ENCODE peak calls at places on chromosomes 2 and 18, in four cellular contexts. R is CD8-positive, alpha-beta T cell; U is body of pancreas; Y is thoracic aorta. Q is an unnamed sample.
A peak's percentile ranks its signal among the peaks of the same experiment; 100 is the strongest.

GRCh38 chr18:67425724-67426123 is 90.8 kb downstream of the DSEL start:
- DNase-seq in U (no peak), Y (no peak), R (no peak), Q (no peak)

GRCh38 chr2:196274387-196274809 is 103.0 kb upstream of the STK17B start:
- DNase-seq in Y (no peak), R (no peak), U (peak; percentile 27), Q (no peak)

GRCh38 chr2:126797622-126798275 is 100.9 kb upstream of the TEX51 start:
- DNase-seq in R (no peak), U (no peak), Y (no peak), Q (no peak)

GRCh38 chr2:88187927-88188326 is 17.8 kb downstream of the THNSL2 start:
- DNase-seq in U (no peak), Y (no peak), R (no peak), Q (no peak)

GRCh38 chr2:68512352-68512751 is 45.0 kb downstream of the APLF start:
- DNase-seq in Y (no peak), R (no peak), U (no peak), Q (no peak)

GRCh38 chr2:160036736-160037135 is 25.7 kb downstream of the PLA2R1 start:
- DNase-seq in U (no peak), Y (no peak), R (no peak), Q (no peak)

GRCh38 chr18:51447351-51447896 is 249.9 kb upstream of the MEX3C start:
- DNase-seq in U (peak; percentile 96), Y (no peak), R (no peak), Q (no peak)

GRCh38 chr2:112204411-112204810 is 50.4 kb downstream of the ZC3H8 start:
- DNase-seq in Y (no peak), R (no peak), U (no peak), Q (no peak)

GRCh38 chr2:209388416-209389037 is 35.3 kb upstream of the MAP2 start:
- DNase-seq in R (no peak), Y (no peak), U (no peak), Q (no peak)

GRCh38 chr2:65436825-65437221 is 4.4 kb upstream of the SPRED2 start:
- DNase-seq in R (no peak), Y (no peak), U (no peak), Q (no peak)

GRCh38 chr2:17043173-17043572 is 377.5 kb upstream of the CYRIA start:
- DNase-seq in R (no peak), U (no peak), Y (no peak), Q (no peak)

GRCh38 chr18:22170421-22171262 is 1.3 kb downstream of the GATA6 start:
- DNase-seq in U (peak; percentile 67), R (no peak), Y (no peak), Q (peak; percentile 70)

GRCh38 chr2:113225505-113226259 is 51.9 kb downstream of the PSD4 start:
- DNase-seq in R (no peak), Y (no peak), U (peak; percentile 78), Q (no peak)

GRCh38 chr2:73237168-73237567 is 3.1 kb downstream of the CCT7 start:
- DNase-seq in R (no peak), U (no peak), Y (no peak), Q (no peak)

GRCh38 chr2:109102588-109103233 is 26.3 kb upstream of the SH3RF3 start:
- DNase-seq in U (no peak), Y (no peak), R (no peak), Q (no peak)
- TF ChIP-seq CTCF in U (no peak), Y (no peak), R (no peak), Q (no peak)

GRCh38 chr2:86107031-86107430 is 996 bp downstream of the PTCD3 start:
- DNase-seq in R (no peak), U (no peak), Y (no peak), Q (no peak)
- H3K4me3 ChIP-seq in R (peak overlapping the region; percentile 92), U (no peak overlapping the region), Y (peak overlapping the region; percentile 97), Q (peak overlapping the region; percentile 66)

GRCh38 chr2:1947316-1947715 is 203.0 kb upstream of the PXDN start:
- DNase-seq in R (no peak), U (no peak), Y (no peak), Q (no peak)

GRCh38 chr2:1942146-1942545 is 197.8 kb upstream of the PXDN start:
- DNase-seq in Y (no peak), R (no peak), U (no peak), Q (no peak)

GRCh38 chr2:1945837-1946236 is 201.5 kb upstream of the PXDN start:
- DNase-seq in Y (no peak), R (no peak), U (no peak), Q (no peak)

GRCh38 chr2:1942836-1943360 is 198.6 kb upstream of the PXDN start:
- DNase-seq in U (no peak), Y (no peak), R (no peak), Q (no peak)

GRCh38 chr2:1944986-1945385 is 200.7 kb upstream of the PXDN start:
- DNase-seq in R (no peak), Y (no peak), U (no peak), Q (no peak)
- TF ChIP-seq CTCF in R (no peak), Y (no peak), U (no peak), Q (no peak)

GRCh38 chr2:20221169-20221938 is 3.6 kb downstream of the SDC1 start:
- DNase-seq in U (no peak), R (no peak), Y (no peak), Q (no peak)

GRCh38 chr2:20223345-20224190 is 1.4 kb downstream of the SDC1 start:
- DNase-seq in U (peak; percentile 46), Y (no peak), R (no peak), Q (no peak)

GRCh38 chr2:20224191-20224715 is 677 bp downstream of the SDC1 start:
- DNase-seq in R (no peak), Y (no peak), U (no peak), Q (no peak)

GRCh38 chr2:20222769-20223344 is 2.1 kb downstream of the SDC1 start:
- DNase-seq in U (no peak), R (no peak), Y (no peak), Q (no peak)

GRCh38 chr2:20221939-20222768 is 2.8 kb downstream of the SDC1 start:
- DNase-seq in Y (no peak), U (no peak), R (no peak), Q (no peak)
- H3K4me3 ChIP-seq in Y (no peak overlapping the region), U (no peak overlapping the region), R (no peak overlapping the region), Q (no peak overlapping the region)